ENCODE peak calls at places on chromosome 20, in six cellular contexts. E, X, H, Y, L and G are unnamed samples.

GRCh38 chr20:59940129-59940955 is at the start of the genes FAM217B and PPP1R3D:
- DNase-seq in E (peak; percentile 90), X (peak; percentile 81), H (peak; percentile 73), Y (peak; percentile 93), L (peak; percentile 93), G (peak; percentile 93)

GRCh38 chr20:12715371-12715770 is 293.4 kb upstream of the SPTLC3 start:
- DNase-seq in E (no peak), X (no peak), H (no peak), Y (no peak), L (no peak), G (no peak)

GRCh38 chr20:33005132-33005566 is 916 bp upstream of the SUN5 start:
- DNase-seq in E (no peak), X (peak; percentile 6), H (no peak), Y (peak; percentile 71), L (peak; percentile 72), G (peak; percentile 32)

GRCh38 chr20:35387334-35387733 is 24.4 kb downstream of the UQCC1 start:
- DNase-seq in E (no peak), X (no peak), H (no peak), Y (no peak), L (peak; percentile 77), G (no peak)

GRCh38 chr20:23835716-23836115 is 9.2 kb upstream of the CST2 start:
- DNase-seq in E (no peak), X (no peak), H (no peak), Y (no peak), L (no peak), G (no peak)

GRCh38 chr20:10922521-10922920 is 248.7 kb upstream of the JAG1 start:
- DNase-seq in E (no peak), X (no peak), H (no peak), Y (no peak), L (no peak), G (no peak)

GRCh38 chr20:64086801-64087200 is 2.6 kb upstream of the LKAAEAR1 start:
- DNase-seq in E (no peak), X (no peak), H (no peak), Y (no peak), L (no peak), G (no peak)

GRCh38 chr20:20498081-20498861 is 130.4 kb downstream of the INSM1 start:
- DNase-seq in E (no peak), X (no peak), H (no peak), Y (no peak), L (no peak), G (no peak)

GRCh38 chr20:4720977-4721349 is 746 bp upstream of the PRND start:
- DNase-seq in E (no peak), X (no peak), H (no peak), Y (no peak), L (no peak), G (no peak)

GRCh38 chr20:45100563-45101245 is at the start of gene KCNS1:
- DNase-seq in E (peak; percentile 34), X (no peak), H (no peak), Y (peak; percentile 31), L (peak; percentile 25), G (peak; percentile 55)

GRCh38 chr20:54199721-54200176 is 8.1 kb upstream of the PFDN4 start:
- DNase-seq in E (peak; percentile 70), X (peak; percentile 71), H (peak; percentile 39), Y (peak; percentile 62), L (peak; percentile 82), G (peak; percentile 80)

GRCh38 chr20:53255102-53255710 is 283.0 kb downstream of the TSHZ2 start:
- DNase-seq in E (no peak), X (no peak), H (no peak), Y (no peak), L (no peak), G (no peak)

GRCh38 chr20:496126-496696 is 33.9 kb upstream of the TBC1D20 start:
- DNase-seq in E (no peak), X (no peak), H (no peak), Y (no peak), L (no peak), G (no peak)

DNA sequence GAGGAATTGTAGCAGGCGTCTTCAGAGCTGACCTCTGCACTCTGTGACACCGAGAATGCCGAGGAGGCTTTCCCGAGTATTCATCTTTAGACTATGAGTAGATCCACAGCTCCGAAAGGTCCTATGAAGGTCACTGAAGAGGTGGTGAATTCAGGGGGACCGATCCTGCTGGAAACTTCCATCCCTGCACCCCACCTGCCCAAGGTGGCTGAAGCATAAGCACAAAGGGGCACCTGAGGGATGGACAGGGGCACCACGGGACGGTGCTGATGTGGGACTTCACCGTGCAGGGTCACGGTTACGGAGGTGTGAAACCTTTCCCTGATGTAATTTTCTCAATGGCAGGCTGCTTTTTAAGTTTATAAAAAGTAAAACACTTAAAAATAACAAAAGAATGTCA is 24.4 kb downstream of the DIDO1 start:
- DNase-seq in E (no peak), X (no peak), H (no peak), Y (no peak), L (no peak), G (no peak)
- TF ChIP-seq YY1 in E (no peak), X (no peak), H (no peak), Y (no peak), L (no peak), G (no peak)

DNA sequence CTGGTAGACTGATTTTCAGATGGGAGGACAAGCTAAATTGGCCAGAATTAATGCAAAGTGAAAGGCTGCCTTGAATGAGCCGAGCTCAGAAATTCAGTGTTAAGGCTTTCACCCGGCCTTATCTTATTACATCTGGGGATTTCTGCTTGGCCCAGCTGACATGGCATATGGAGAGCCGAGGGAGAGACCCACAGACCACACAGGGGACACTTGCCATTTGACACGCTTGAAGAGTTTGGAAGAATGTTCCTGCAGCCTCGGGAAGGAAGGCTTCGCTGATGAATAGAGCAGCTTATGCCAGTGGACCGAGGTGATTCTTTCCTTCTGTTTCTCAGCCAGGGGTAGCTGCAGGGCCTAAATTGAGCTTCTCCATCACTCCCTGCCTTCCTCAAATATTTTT is 9.0 kb downstream of the MOCS3 start:
- DNase-seq in E (no peak), X (no peak), H (no peak), Y (no peak), L (no peak), G (no peak)
- TF ChIP-seq YY1 in E (no peak), X (no peak), H (no peak), Y (no peak), L (no peak), G (no peak)

GRCh38 chr20:39813190-39813829 is 851.2 kb downstream of the DHX35 start:
- DNase-seq in E (no peak), X (no peak), H (no peak), Y (no peak), L (no peak), G (no peak)

GRCh38 chr20:39812116-39812515 is 850.0 kb downstream of the DHX35 start:
- DNase-seq in E (no peak), X (no peak), H (no peak), Y (no peak), L (no peak), G (no peak)

DNA sequence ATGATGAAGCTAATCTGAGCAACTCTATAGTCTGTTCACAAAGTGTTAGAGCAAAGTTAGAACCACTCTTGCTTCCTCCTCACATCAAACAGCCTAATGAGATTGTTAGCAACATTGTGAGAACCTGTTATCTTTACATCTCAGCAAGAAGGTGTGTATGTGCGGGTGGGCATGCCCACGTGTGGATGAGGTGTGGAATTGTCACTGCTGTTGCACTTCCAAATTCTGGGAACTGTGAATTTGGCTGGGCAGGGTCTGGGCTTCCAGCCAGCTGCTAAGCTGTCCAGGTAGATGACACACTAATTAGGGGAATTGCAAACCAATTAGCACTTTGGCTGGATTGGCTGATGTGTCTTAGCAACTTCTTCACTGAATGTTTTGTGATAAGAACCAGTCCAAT is 848.1 kb downstream of the DHX35 start:
- DNase-seq in E (no peak), X (no peak), H (no peak), Y (no peak), L (no peak), G (no peak)
- TF ChIP-seq YY1 in E (no peak), X (no peak), H (no peak), Y (no peak), L (no peak), G (no peak)

DNA sequence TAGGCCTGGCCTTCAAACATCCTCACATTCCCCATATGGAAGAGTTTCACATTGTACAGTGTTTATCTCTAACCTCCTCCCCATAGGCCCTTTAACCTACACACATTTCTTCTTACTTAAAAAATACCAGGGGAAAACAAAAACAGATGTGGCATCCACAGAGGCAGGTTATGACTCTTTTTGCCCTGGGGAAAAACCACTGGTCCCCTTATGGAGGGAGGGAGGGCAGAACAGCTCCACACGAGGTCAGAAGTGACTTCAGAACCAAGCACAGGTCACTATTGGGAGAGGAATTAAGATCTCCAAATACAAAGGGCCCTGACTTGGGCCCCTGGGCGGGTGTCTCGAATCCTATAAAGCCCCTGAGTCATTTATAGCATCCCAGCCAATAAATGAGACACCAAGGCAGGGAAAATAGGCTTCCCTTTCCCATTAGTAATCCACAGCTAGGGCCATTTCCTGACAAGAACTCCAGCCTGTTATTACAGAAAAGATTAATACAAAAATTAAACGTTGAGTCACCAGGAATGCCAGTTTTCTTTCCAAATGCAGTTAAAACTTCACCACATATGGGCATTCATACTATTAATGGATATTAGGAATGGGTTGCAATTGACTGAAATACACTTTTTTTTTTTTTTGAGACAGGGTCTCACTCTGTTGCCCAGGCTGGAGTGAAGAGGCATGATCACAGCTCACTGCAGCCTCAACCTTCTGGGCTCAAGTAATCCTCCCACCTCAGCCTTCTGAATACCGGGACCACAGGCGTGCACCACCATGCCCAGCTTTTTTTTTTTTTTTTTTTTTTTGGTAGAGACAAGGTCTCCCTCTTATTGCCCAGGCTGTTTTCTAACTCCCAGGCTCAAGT is 107.2 kb downstream of the ATP9A start:
- DNase-seq in E (no peak), X (peak; percentile 23), H (no peak), Y (no peak), L (no peak), G (no peak)
- TF ChIP-seq YY1 in E (no peak), X (no peak), H (no peak), Y (no peak), L (no peak), G (no peak)

GRCh38 chr20:57071283-57071701 is 195.1 kb downstream of the BMP7 start:
- DNase-seq in E (no peak), X (no peak), H (no peak), Y (no peak), L (no peak), G (no peak)
- TF ChIP-seq YY1 in E (no peak), X (no peak), H (no peak), Y (no peak), L (no peak), G (no peak)

DNA sequence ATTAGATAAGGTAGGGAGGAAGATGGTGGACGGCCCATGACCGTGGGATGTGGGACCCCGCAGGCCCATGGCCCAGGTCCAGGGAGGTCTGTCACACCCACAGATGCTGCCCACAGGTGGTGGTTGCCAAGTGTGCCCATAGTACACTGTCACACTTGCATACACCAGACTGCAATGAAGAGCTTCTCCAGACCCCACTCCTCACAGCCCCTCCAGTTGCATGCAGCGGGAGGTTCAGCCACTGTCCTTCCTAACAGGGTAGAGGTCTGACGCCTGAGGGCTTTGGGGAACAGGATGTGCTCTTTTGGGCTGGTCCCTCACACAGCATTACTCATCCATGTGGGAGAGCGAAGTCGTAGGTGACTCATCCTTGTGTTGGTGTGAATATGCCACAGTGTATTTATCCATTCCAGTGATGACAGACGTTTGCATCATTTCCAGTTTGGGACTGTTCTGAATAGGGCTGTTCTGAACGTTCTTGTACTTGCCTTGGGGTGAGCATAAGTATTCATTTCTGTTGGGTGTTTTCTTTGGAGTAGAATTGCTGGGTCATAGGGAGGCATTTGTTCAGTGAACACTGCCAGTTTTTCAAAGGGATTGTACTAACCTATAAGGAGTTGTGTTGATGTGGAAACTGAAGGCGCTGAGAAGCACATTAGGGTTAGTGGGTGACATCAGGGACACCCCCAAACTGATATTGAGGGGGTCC is 10.1 kb upstream of the PYGB start:
- DNase-seq in E (no peak), X (peak; percentile 94), H (no peak), Y (peak; percentile 71), L (peak; percentile 90), G (no peak)
- TF ChIP-seq YY1 in E (no peak), X (peak; percentile 16), H (no peak), Y (no peak), L (no peak), G (no peak)